ENCODE peak calls at places on chromosomes 3 and 15, in four cellular contexts. E is astrocyte of the spinal cord; L is effector memory CD4-positive, alpha-beta T cell; I is right lobe of liver. B is an unnamed sample.
A peak's percentile ranks its signal among the peaks of the same experiment; 100 is the strongest.

GRCh38 chr15:84979651-84980050 is 2.0 kb upstream of the PDE8A start:
- DNase-seq in E (no peak), I (peak; percentile 63), L (no peak), B (no peak)

GRCh38 chr3:188890572-188891270 is 281.1 kb upstream of the TPRG1 start:
- DNase-seq in E (peak; percentile 79), I (no peak), L (no peak), B (no peak)

GRCh38 chr3:98961161-98962155 is 60.0 kb upstream of the DCBLD2 start:
- DNase-seq in E (peak; percentile 88), I (no peak), L (no peak), B (no peak)

GRCh38 chr3:148074916-148075315 is 622.8 kb upstream of the AGTR1 start:
- DNase-seq in I (no peak), L (no peak), E (no peak), B (no peak)

GRCh38 chr15:40815042-40815678 is 7.9 kb upstream of the DNAJC17 start:
- DNase-seq in E (no peak), L (no peak), I (no peak), B (no peak)

GRCh38 chr3:38739931-38740330 is 76.1 kb downstream of the SCN10A start:
- DNase-seq in E (no peak), L (no peak), I (no peak), B (no peak)

GRCh38 chr3:27366062-27366591 is 3.1 kb downstream of the NEK10 start:
- DNase-seq in E (no peak), L (no peak), I (no peak), B (no peak)

GRCh38 chr3:150097588-150097890 is 126.8 kb upstream of the PFN2 start:
- DNase-seq in I (no peak), E (peak; percentile 78), L (no peak), B (no peak)

GRCh38 chr15:95840004-95840403 is 490.5 kb upstream of the NR2F2 start:
- DNase-seq in E (peak; percentile 89), L (no peak), I (no peak), B (no peak)

GRCh38 chr3:1172642-1173041 is 79.8 kb downstream of the CNTN6 start:
- DNase-seq in I (no peak), E (no peak), L (no peak), B (no peak)

GRCh38 chr3:178120367-178120766 is 415.9 kb upstream of the KCNMB2 start:
- DNase-seq in E (no peak), L (no peak), I (no peak), B (no peak)

GRCh38 chr15:93955197-93955596 is 276.2 kb upstream of the MCTP2 start:
- DNase-seq in L (no peak), I (no peak), E (no peak), B (no peak)

GRCh38 chr3:120550546-120550945 is 45.6 kb upstream of the NDUFB4 start:
- DNase-seq in E (no peak), L (no peak), I (no peak), B (no peak)

GRCh38 chr3:155604967-155605366 is 139.9 kb downstream of the PLCH1 start:
- DNase-seq in E (no peak), L (no peak), I (no peak), B (no peak)

GRCh38 chr3:4533489-4534443 is 40.6 kb downstream of the ITPR1 start:
- DNase-seq in I (peak; percentile 70), E (no peak), L (no peak), B (no peak)

GRCh38 chr3:57805674-57806073 is 49.6 kb downstream of the SLMAP start:
- DNase-seq in L (no peak), I (no peak), E (peak; percentile 79), B (no peak)

GRCh38 chr3:58051196-58051595 is 43.0 kb downstream of the FLNB start:
- DNase-seq in E (peak; percentile 82), L (no peak), I (no peak), B (no peak)

GRCh38 chr3:27559835-27560234 is 75.7 kb upstream of the SLC4A7 start:
- DNase-seq in L (no peak), I (no peak), E (no peak), B (no peak)

GRCh38 chr15:42511010-42511396 is 15.6 kb downstream of the SNAP23 start:
- DNase-seq in I (no peak), L (no peak), E (peak; percentile 50), B (no peak)
- H3K4me3 ChIP-seq in I (no peak overlapping the region), L (no peak overlapping the region), E (no peak overlapping the region), B (no peak overlapping the region)

GRCh38 chr15:34583399-34584320 is at the start of gene GOLGA8B:
- DNase-seq in E (peak; percentile 53), I (peak; percentile 88), L (peak; percentile 75), B (peak; percentile 83)

GRCh38 chr15:34584996-34585395 is 1.5 kb upstream of the GOLGA8B start:
- DNase-seq in I (no peak), L (no peak), E (no peak), B (no peak)

GRCh38 chr15:34582461-34583357 is 742 bp downstream of the GOLGA8B start:
- DNase-seq in E (peak; percentile 22), I (peak; percentile 77), L (peak; percentile 11), B (peak; percentile 28)

GRCh38 chr15:34581043-34581365 is 2.4 kb downstream of the GOLGA8B start:
- DNase-seq in E (no peak), I (no peak), L (no peak), B (no peak)

DNA sequence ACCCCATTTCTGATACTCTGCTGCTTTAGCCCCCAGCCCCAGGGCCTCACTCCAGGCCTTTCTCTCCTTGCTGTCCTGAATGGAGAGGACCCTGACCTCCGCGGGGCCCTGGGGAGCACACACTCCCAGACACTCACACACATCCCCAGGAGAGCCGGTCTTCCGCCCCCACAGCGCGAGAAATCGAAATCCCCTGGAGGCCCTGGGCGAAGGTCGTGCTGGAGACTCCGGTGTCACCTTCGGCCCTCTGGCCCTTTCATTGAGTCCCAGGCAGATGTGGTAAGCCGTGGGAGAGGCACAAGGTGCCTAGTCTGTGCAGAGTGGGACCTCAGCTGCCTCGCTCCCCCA is 844 bp upstream of the GOLGA8B start:
- DNase-seq in L (no peak), I (peak; percentile 60), E (no peak), B (no peak)
- H3K4me3 ChIP-seq in L (peak overlapping the region; percentile 84), I (peak overlapping the region; percentile 67), E (peak overlapping the region; percentile 62), B (peak overlapping the region; percentile 74)

GRCh38 chr3:102537122-102537521 is 102.3 kb downstream of the ZPLD1 start:
- DNase-seq in I (no peak), L (no peak), E (no peak), B (no peak)
- H3K4me3 ChIP-seq in I (no peak overlapping the region), L (no peak overlapping the region), E (no peak overlapping the region), B (no peak overlapping the region)

GRCh38 chr3:143120716-143121239 is 1.2 kb downstream of the CHST2 start:
- DNase-seq in E (peak; percentile 33), L (no peak), I (no peak), B (peak; percentile 54)

GRCh38 chr3:143122089-143122430 is 2.5 kb downstream of the CHST2 start:
- DNase-seq in L (no peak), I (no peak), E (no peak), B (peak; percentile 45)

GRCh38 chr3:143119974-143120715 is 574 bp downstream of the CHST2 start:
- DNase-seq in I (peak; percentile 58), E (peak; percentile 49), L (no peak), B (peak; percentile 55)

GRCh38 chr3:143122608-143123352 is 3.2 kb downstream of the CHST2 start:
- DNase-seq in E (no peak), L (no peak), I (no peak), B (no peak)

DNA sequence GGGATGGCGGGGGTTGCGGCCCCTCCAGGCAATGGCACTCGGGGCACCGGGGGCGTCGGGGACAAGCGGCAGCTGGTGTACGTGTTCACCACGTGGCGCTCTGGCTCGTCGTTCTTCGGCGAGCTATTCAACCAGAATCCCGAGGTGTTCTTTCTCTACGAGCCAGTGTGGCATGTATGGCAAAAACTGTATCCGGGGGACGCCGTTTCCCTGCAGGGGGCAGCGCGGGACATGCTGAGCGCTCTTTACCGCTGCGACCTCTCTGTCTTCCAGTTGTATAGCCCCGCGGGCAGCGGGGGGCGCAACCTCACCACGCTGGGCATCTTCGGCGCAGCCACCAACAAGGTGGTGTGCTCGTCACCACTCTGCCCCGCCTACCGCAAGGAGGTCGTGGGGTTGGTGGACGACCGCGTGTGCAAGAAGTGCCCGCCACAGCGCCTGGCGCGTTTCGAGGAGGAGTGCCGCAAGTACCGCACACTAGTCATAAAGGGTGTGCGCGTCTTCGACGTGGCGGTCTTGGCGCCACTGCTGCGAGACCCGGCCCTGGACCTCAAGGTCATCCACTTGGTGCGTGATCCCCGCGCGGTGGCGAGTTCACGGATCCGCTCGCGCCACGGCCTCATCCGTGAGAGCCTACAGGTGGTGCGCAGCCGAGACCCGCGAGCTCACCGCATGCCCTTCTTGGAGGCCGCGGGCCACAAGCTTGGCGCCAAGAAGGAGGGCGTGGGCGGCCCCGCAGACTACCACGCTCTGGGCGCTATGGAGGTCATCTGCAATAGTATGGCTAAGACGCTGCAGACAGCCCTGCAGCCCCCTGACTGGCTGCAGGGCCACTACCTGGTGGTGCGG is 1.9 kb downstream of the CHST2 start:
- DNase-seq in E (peak; percentile 55), L (no peak), I (peak; percentile 58), B (peak; percentile 66)
- H3K4me3 ChIP-seq in E (peak overlapping the region; percentile 82), L (peak overlapping the region; percentile 82), I (peak overlapping the region; percentile 63), B (peak overlapping the region; percentile 65)

GRCh38 chr3:129441782-129442181 is 1.8 kb downstream of the IFT122 start:
- DNase-seq in L (no peak), I (no peak), E (peak; percentile 53), B (no peak)
- H3K4me3 ChIP-seq in L (no peak overlapping the region), I (no peak overlapping the region), E (no peak overlapping the region), B (no peak overlapping the region)

GRCh38 chr3:16482194-16482769 is 31.2 kb downstream of the RFTN1 start:
- DNase-seq in I (no peak), L (no peak), E (no peak), B (no peak)

GRCh38 chr3:16484216-16484615 is 29.3 kb downstream of the RFTN1 start:
- DNase-seq in I (no peak), L (no peak), E (peak; percentile 96), B (no peak)

GRCh38 chr3:16481570-16481897 is 32.0 kb downstream of the RFTN1 start:
- DNase-seq in I (no peak), E (no peak), L (no peak), B (no peak)

GRCh38 chr3:16480861-16481569 is 32.5 kb downstream of the RFTN1 start:
- DNase-seq in E (peak; percentile 46), I (no peak), L (no peak), B (peak; percentile 56)

GRCh38 chr3:16482770-16483531 is 30.5 kb downstream of the RFTN1 start:
- DNase-seq in I (no peak), E (no peak), L (no peak), B (peak; percentile 26)
- H3K4me3 ChIP-seq in I (no peak overlapping the region), E (no peak overlapping the region), L (no peak overlapping the region), B (peak overlapping the region; percentile 35)

GRCh38 chr15:35771878-35772442 is 226.0 kb upstream of the DPH6 start:
- DNase-seq in E (no peak), I (no peak), L (no peak), B (no peak)
- H3K4me3 ChIP-seq in E (no peak overlapping the region), I (no peak overlapping the region), L (no peak overlapping the region), B (no peak overlapping the region)

GRCh38 chr15:55224892-55225291 is 28.2 kb upstream of the RSL24D1 start:
- DNase-seq in L (no peak), E (no peak), I (no peak), B (peak; percentile 48)
- H3K4me3 ChIP-seq in L (no peak overlapping the region), E (no peak overlapping the region), I (no peak overlapping the region), B (no peak overlapping the region)

GRCh38 chr3:185942907-185943306 is 5.1 kb upstream of the TRA2B start:
- DNase-seq in E (no peak), I (no peak), L (no peak), B (no peak)
- H3K4me3 ChIP-seq in E (no peak overlapping the region), I (no peak overlapping the region), L (no peak overlapping the region), B (peak overlapping the region; percentile 26)